ENCODE peak calls at places on chromosomes 12 and 14, in five cellular contexts. One of them, this sample, is unnamed.

GRCh38 chr14:95125156-95125555 is 32.2 kb downstream of the DICER1 start:
- DNase-seq in NCI-H1417: no peak
- DNase-seq in WTC11: no peak
- DNase-seq in A172: no peak
- DNase-seq in stimulated activated CD4-positive, alpha-beta T cell treated with anti-CD3 and anti-CD28 coated beads, Interleukin-1b, Interleukin-23, amount 100 ng/mL, for 24 hours: no peak
- DNase-seq in this sample: no peak

GRCh38 chr12:4270016-4270669 is 3.4 kb upstream of the CCND2 start:
- DNase-seq in WTC11: peak
- DNase-seq in A172: no peak
- DNase-seq in NCI-H1417: no peak
- DNase-seq in stimulated activated CD4-positive, alpha-beta T cell treated with anti-CD3 and anti-CD28 coated beads, Interleukin-1b, Interleukin-23, amount 100 ng/mL, for 24 hours: no peak
- DNase-seq in this sample: peak

GRCh38 chr12:101891462-101891971 is 14.1 kb downstream of the DRAM1 start:
- DNase-seq in stimulated activated CD4-positive, alpha-beta T cell treated with anti-CD3 and anti-CD28 coated beads, Interleukin-1b, Interleukin-23, amount 100 ng/mL, for 24 hours: no peak
- DNase-seq in A172: peak
- DNase-seq in WTC11: no peak
- DNase-seq in NCI-H1417: no peak
- DNase-seq in this sample: peak

GRCh38 chr12:4025420-4026358 is 152.5 kb upstream of the PARP11 start:
- DNase-seq in WTC11: peak
- DNase-seq in stimulated activated CD4-positive, alpha-beta T cell treated with anti-CD3 and anti-CD28 coated beads, Interleukin-1b, Interleukin-23, amount 100 ng/mL, for 24 hours: no peak
- DNase-seq in A172: no peak
- DNase-seq in NCI-H1417: no peak
- DNase-seq in this sample: no peak

GRCh38 chr14:82190812-82191211 is 657.2 kb upstream of the SEL1L start:
- DNase-seq in NCI-H1417: no peak
- DNase-seq in stimulated activated CD4-positive, alpha-beta T cell treated with anti-CD3 and anti-CD28 coated beads, Interleukin-1b, Interleukin-23, amount 100 ng/mL, for 24 hours: no peak
- DNase-seq in A172: no peak
- DNase-seq in WTC11: no peak
- DNase-seq in this sample: no peak

GRCh38 chr14:99793213-99794155 is at the start of gene EML1:
- DNase-seq in A172: peak
- DNase-seq in WTC11: peak
- DNase-seq in stimulated activated CD4-positive, alpha-beta T cell treated with anti-CD3 and anti-CD28 coated beads, Interleukin-1b, Interleukin-23, amount 100 ng/mL, for 24 hours: peak
- DNase-seq in NCI-H1417: peak
- DNase-seq in this sample: peak

GRCh38 chr12:54251667-54252284 is 28.1 kb downstream of the CBX5 start:
- DNase-seq in stimulated activated CD4-positive, alpha-beta T cell treated with anti-CD3 and anti-CD28 coated beads, Interleukin-1b, Interleukin-23, amount 100 ng/mL, for 24 hours: no peak
- DNase-seq in A172: peak
- DNase-seq in WTC11: no peak
- DNase-seq in NCI-H1417: no peak
- DNase-seq in this sample: peak

GRCh38 chr14:34713681-34714319 is 593 bp downstream of the CFL2 start:
- DNase-seq in NCI-H1417: peak
- DNase-seq in WTC11: no peak
- DNase-seq in A172: peak
- DNase-seq in stimulated activated CD4-positive, alpha-beta T cell treated with anti-CD3 and anti-CD28 coated beads, Interleukin-1b, Interleukin-23, amount 100 ng/mL, for 24 hours: peak
- DNase-seq in this sample: peak

GRCh38 chr12:51631591-51631990 is 40.6 kb downstream of the SCN8A start:
- DNase-seq in A172: peak
- DNase-seq in stimulated activated CD4-positive, alpha-beta T cell treated with anti-CD3 and anti-CD28 coated beads, Interleukin-1b, Interleukin-23, amount 100 ng/mL, for 24 hours: no peak
- DNase-seq in NCI-H1417: no peak
- DNase-seq in WTC11: no peak
- DNase-seq in this sample: peak

GRCh38 chr12:102634216-102634615 is 153.9 kb upstream of the IGF1 start:
- DNase-seq in WTC11: no peak
- DNase-seq in NCI-H1417: no peak
- DNase-seq in A172: no peak
- DNase-seq in stimulated activated CD4-positive, alpha-beta T cell treated with anti-CD3 and anti-CD28 coated beads, Interleukin-1b, Interleukin-23, amount 100 ng/mL, for 24 hours: no peak
- DNase-seq in this sample: no peak

GRCh38 chr14:94124582-94125377 is 4.6 kb downstream of the IFI27L2 start:
- DNase-seq in NCI-H1417: no peak
- DNase-seq in WTC11: no peak
- DNase-seq in stimulated activated CD4-positive, alpha-beta T cell treated with anti-CD3 and anti-CD28 coated beads, Interleukin-1b, Interleukin-23, amount 100 ng/mL, for 24 hours: no peak
- DNase-seq in A172: no peak
- DNase-seq in this sample: no peak

GRCh38 chr14:71620401-71620800 is 311.8 kb upstream of the RGS6 start:
- DNase-seq in WTC11: no peak
- DNase-seq in stimulated activated CD4-positive, alpha-beta T cell treated with anti-CD3 and anti-CD28 coated beads, Interleukin-1b, Interleukin-23, amount 100 ng/mL, for 24 hours: no peak
- DNase-seq in NCI-H1417: no peak
- DNase-seq in A172: peak
- DNase-seq in this sample: no peak

GRCh38 chr12:87152084-87152483 is 877.1 kb downstream of the C12orf50 start:
- DNase-seq in WTC11: no peak
- DNase-seq in NCI-H1417: no peak
- DNase-seq in A172: no peak
- DNase-seq in stimulated activated CD4-positive, alpha-beta T cell treated with anti-CD3 and anti-CD28 coated beads, Interleukin-1b, Interleukin-23, amount 100 ng/mL, for 24 hours: no peak
- DNase-seq in this sample: peak

GRCh38 chr12:127655691-127656090 is 611.3 kb upstream of the TMEM132C start:
- DNase-seq in A172: peak
- DNase-seq in stimulated activated CD4-positive, alpha-beta T cell treated with anti-CD3 and anti-CD28 coated beads, Interleukin-1b, Interleukin-23, amount 100 ng/mL, for 24 hours: no peak
- DNase-seq in NCI-H1417: no peak
- DNase-seq in WTC11: no peak
- DNase-seq in this sample: no peak

GRCh38 chr12:104147346-104147745 is 9.3 kb upstream of the NFYB start:
- DNase-seq in stimulated activated CD4-positive, alpha-beta T cell treated with anti-CD3 and anti-CD28 coated beads, Interleukin-1b, Interleukin-23, amount 100 ng/mL, for 24 hours: no peak
- DNase-seq in A172: no peak
- DNase-seq in NCI-H1417: no peak
- DNase-seq in WTC11: no peak
- DNase-seq in this sample: no peak

GRCh38 chr12:57892232-57892987 is 45.9 kb upstream of the CTDSP2 start:
- DNase-seq in A172: no peak
- DNase-seq in NCI-H1417: no peak
- DNase-seq in stimulated activated CD4-positive, alpha-beta T cell treated with anti-CD3 and anti-CD28 coated beads, Interleukin-1b, Interleukin-23, amount 100 ng/mL, for 24 hours: no peak
- DNase-seq in WTC11: no peak
- DNase-seq in this sample: no peak

GRCh38 chr12:131084341-131085011 is 130.8 kb downstream of the ADGRD1 start:
- DNase-seq in A172: no peak
- DNase-seq in stimulated activated CD4-positive, alpha-beta T cell treated with anti-CD3 and anti-CD28 coated beads, Interleukin-1b, Interleukin-23, amount 100 ng/mL, for 24 hours: no peak
- DNase-seq in WTC11: peak
- DNase-seq in NCI-H1417: no peak
- DNase-seq in this sample: no peak

GRCh38 chr14:96662116-96662901 is 134.9 kb upstream of the VRK1 start:
- DNase-seq in NCI-H1417: no peak
- DNase-seq in WTC11: no peak
- DNase-seq in A172: no peak
- DNase-seq in stimulated activated CD4-positive, alpha-beta T cell treated with anti-CD3 and anti-CD28 coated beads, Interleukin-1b, Interleukin-23, amount 100 ng/mL, for 24 hours: no peak
- DNase-seq in this sample: no peak

GRCh38 chr12:108637631-108638030 is 3.9 kb upstream of the SELPLG start:
- DNase-seq in NCI-H1417: no peak
- DNase-seq in WTC11: no peak
- DNase-seq in A172: no peak
- DNase-seq in stimulated activated CD4-positive, alpha-beta T cell treated with anti-CD3 and anti-CD28 coated beads, Interleukin-1b, Interleukin-23, amount 100 ng/mL, for 24 hours: no peak
- DNase-seq in this sample: no peak

GRCh38 chr14:33834101-33834955 is 116.5 kb downstream of the EGLN3 start:
- DNase-seq in NCI-H1417: no peak
- DNase-seq in WTC11: no peak
- DNase-seq in A172: no peak
- DNase-seq in stimulated activated CD4-positive, alpha-beta T cell treated with anti-CD3 and anti-CD28 coated beads, Interleukin-1b, Interleukin-23, amount 100 ng/mL, for 24 hours: no peak
- DNase-seq in this sample: no peak

GRCh38 chr12:49789992-49790391 is 38.2 kb downstream of the NCKAP5L start:
- DNase-seq in stimulated activated CD4-positive, alpha-beta T cell treated with anti-CD3 and anti-CD28 coated beads, Interleukin-1b, Interleukin-23, amount 100 ng/mL, for 24 hours: no peak
- DNase-seq in NCI-H1417: no peak
- DNase-seq in A172: no peak
- DNase-seq in WTC11: peak
- DNase-seq in this sample: peak

GRCh38 chr14:99195602-99196309 is 76.2 kb downstream of the BCL11B start:
- DNase-seq in stimulated activated CD4-positive, alpha-beta T cell treated with anti-CD3 and anti-CD28 coated beads, Interleukin-1b, Interleukin-23, amount 100 ng/mL, for 24 hours: no peak
- DNase-seq in NCI-H1417: peak
- DNase-seq in WTC11: no peak
- DNase-seq in A172: no peak
- DNase-seq in this sample: peak

GRCh38 chr14:34872822-34873590 is 2.2 kb downstream of the BAZ1A start:
- DNase-seq in A172: peak
- DNase-seq in NCI-H1417: peak
- DNase-seq in stimulated activated CD4-positive, alpha-beta T cell treated with anti-CD3 and anti-CD28 coated beads, Interleukin-1b, Interleukin-23, amount 100 ng/mL, for 24 hours: no peak
- DNase-seq in WTC11: no peak
- DNase-seq in this sample: peak

GRCh38 chr12:10759657-10760056 is 36.5 kb upstream of the YBX3 start:
- DNase-seq in WTC11: no peak
- DNase-seq in A172: no peak
- DNase-seq in stimulated activated CD4-positive, alpha-beta T cell treated with anti-CD3 and anti-CD28 coated beads, Interleukin-1b, Interleukin-23, amount 100 ng/mL, for 24 hours: no peak
- DNase-seq in NCI-H1417: no peak
- DNase-seq in this sample: no peak

GRCh38 chr14:91402278-91403068 is 15.1 kb downstream of the CCDC88C start:
- DNase-seq in WTC11: no peak
- DNase-seq in A172: no peak
- DNase-seq in NCI-H1417: no peak
- DNase-seq in stimulated activated CD4-positive, alpha-beta T cell treated with anti-CD3 and anti-CD28 coated beads, Interleukin-1b, Interleukin-23, amount 100 ng/mL, for 24 hours: no peak
- DNase-seq in this sample: no peak

GRCh38 chr14:96135285-96135684 is 69.4 kb upstream of the BDKRB2 start:
- DNase-seq in NCI-H1417: no peak
- DNase-seq in stimulated activated CD4-positive, alpha-beta T cell treated with anti-CD3 and anti-CD28 coated beads, Interleukin-1b, Interleukin-23, amount 100 ng/mL, for 24 hours: no peak
- DNase-seq in A172: peak
- DNase-seq in WTC11: no peak
- DNase-seq in this sample: no peak

GRCh38 chr12:12999276-12999958 is 648 bp downstream of the HEBP1 start:
- DNase-seq in stimulated activated CD4-positive, alpha-beta T cell treated with anti-CD3 and anti-CD28 coated beads, Interleukin-1b, Interleukin-23, amount 100 ng/mL, for 24 hours: no peak
- DNase-seq in A172: no peak
- DNase-seq in NCI-H1417: peak
- DNase-seq in WTC11: no peak
- DNase-seq in this sample: peak

GRCh38 chr12:60014441-60014840 is 418.6 kb downstream of the SLC16A7 start:
- DNase-seq in stimulated activated CD4-positive, alpha-beta T cell treated with anti-CD3 and anti-CD28 coated beads, Interleukin-1b, Interleukin-23, amount 100 ng/mL, for 24 hours: no peak
- DNase-seq in WTC11: no peak
- DNase-seq in A172: no peak
- DNase-seq in NCI-H1417: no peak
- DNase-seq in this sample: no peak

GRCh38 chr14:69039287-69039628 is 60.2 kb upstream of the ACTN1 start:
- DNase-seq in NCI-H1417: no peak
- DNase-seq in A172: peak
- DNase-seq in WTC11: no peak
- DNase-seq in stimulated activated CD4-positive, alpha-beta T cell treated with anti-CD3 and anti-CD28 coated beads, Interleukin-1b, Interleukin-23, amount 100 ng/mL, for 24 hours: no peak
- DNase-seq in this sample: peak

GRCh38 chr12:92068441-92068840 is 77.2 kb downstream of the BTG1 start:
- DNase-seq in WTC11: no peak
- DNase-seq in A172: no peak
- DNase-seq in stimulated activated CD4-positive, alpha-beta T cell treated with anti-CD3 and anti-CD28 coated beads, Interleukin-1b, Interleukin-23, amount 100 ng/mL, for 24 hours: no peak
- DNase-seq in NCI-H1417: peak
- DNase-seq in this sample: peak

GRCh38 chr12:53791735-53792326 is 40.1 kb upstream of the CISTR start:
- DNase-seq in WTC11: peak
- DNase-seq in A172: peak
- DNase-seq in stimulated activated CD4-positive, alpha-beta T cell treated with anti-CD3 and anti-CD28 coated beads, Interleukin-1b, Interleukin-23, amount 100 ng/mL, for 24 hours: peak
- DNase-seq in NCI-H1417: peak
- DNase-seq in this sample: peak

GRCh38 chr12:94277426-94278000 is 129.1 kb downstream of the PLXNC1 start:
- DNase-seq in stimulated activated CD4-positive, alpha-beta T cell treated with anti-CD3 and anti-CD28 coated beads, Interleukin-1b, Interleukin-23, amount 100 ng/mL, for 24 hours: no peak
- DNase-seq in A172: no peak
- DNase-seq in NCI-H1417: no peak
- DNase-seq in WTC11: no peak
- DNase-seq in this sample: no peak

GRCh38 chr14:75141062-75141461 is 14.2 kb upstream of the NEK9 start:
- DNase-seq in NCI-H1417: no peak
- DNase-seq in stimulated activated CD4-positive, alpha-beta T cell treated with anti-CD3 and anti-CD28 coated beads, Interleukin-1b, Interleukin-23, amount 100 ng/mL, for 24 hours: no peak
- DNase-seq in A172: no peak
- DNase-seq in WTC11: no peak
- DNase-seq in this sample: no peak

GRCh38 chr14:26175659-26176058 is 422.2 kb downstream of the NOVA1 start:
- DNase-seq in WTC11: no peak
- DNase-seq in stimulated activated CD4-positive, alpha-beta T cell treated with anti-CD3 and anti-CD28 coated beads, Interleukin-1b, Interleukin-23, amount 100 ng/mL, for 24 hours: no peak
- DNase-seq in NCI-H1417: no peak
- DNase-seq in A172: no peak
- DNase-seq in this sample: no peak

GRCh38 chr12:56029666-56030293 is 8.9 kb downstream of the IKZF4 start:
- DNase-seq in A172: no peak
- DNase-seq in WTC11: peak
- DNase-seq in NCI-H1417: peak
- DNase-seq in stimulated activated CD4-positive, alpha-beta T cell treated with anti-CD3 and anti-CD28 coated beads, Interleukin-1b, Interleukin-23, amount 100 ng/mL, for 24 hours: no peak
- DNase-seq in this sample: peak

GRCh38 chr14:74400328-74400727 is 25.7 kb downstream of the SYNDIG1L start:
- DNase-seq in NCI-H1417: no peak
- DNase-seq in WTC11: peak
- DNase-seq in A172: no peak
- DNase-seq in stimulated activated CD4-positive, alpha-beta T cell treated with anti-CD3 and anti-CD28 coated beads, Interleukin-1b, Interleukin-23, amount 100 ng/mL, for 24 hours: no peak
- DNase-seq in this sample: peak

GRCh38 chr12:52836042-52836466 is 1.9 kb upstream of the KRT79 start:
- DNase-seq in WTC11: no peak
- DNase-seq in NCI-H1417: no peak
- DNase-seq in A172: peak
- DNase-seq in stimulated activated CD4-positive, alpha-beta T cell treated with anti-CD3 and anti-CD28 coated beads, Interleukin-1b, Interleukin-23, amount 100 ng/mL, for 24 hours: peak
- DNase-seq in this sample: no peak

GRCh38 chr14:63896278-63896720 is 43.5 kb downstream of the SYNE2 start:
- DNase-seq in NCI-H1417: no peak
- DNase-seq in WTC11: no peak
- DNase-seq in A172: peak
- DNase-seq in stimulated activated CD4-positive, alpha-beta T cell treated with anti-CD3 and anti-CD28 coated beads, Interleukin-1b, Interleukin-23, amount 100 ng/mL, for 24 hours: no peak
- DNase-seq in this sample: peak

This sample was measured in DMS53.